ENCODE peak calls at places on chromosomes 7 and 10, in five cellular contexts. F is smooth muscle cell of the brain vasculature; B is foreskin fibroblast; K is fibroblast of mammary gland; E is stimulated activated CD4-positive, alpha-beta T cell treated with anti-CD3 and anti-CD28 coated beads, Interleukin-1b, Interleukin-23, amount 100 ng/mL, for 1 hour. P is an unnamed sample.

GRCh38 chr7:46243406-46243805 is 322.3 kb upstream of the IGFBP3 start:
- DNase-seq in F (no peak), K (no peak), B (no peak), E (no peak), P (no peak)

GRCh38 chr10:7102557-7103349 is 308.1 kb downstream of the SFMBT2 start:
- DNase-seq in F (no peak), E (no peak), K (no peak), B (no peak), P (no peak)

GRCh38 chr7:30468041-30468440 is 10.5 kb downstream of the NOD1 start:
- DNase-seq in E (no peak), K (no peak), B (no peak), F (no peak), P (no peak)

GRCh38 chr10:103499881-103500280 is 6.4 kb downstream of the NEURL1 start:
- DNase-seq in E (no peak), K (no peak), F (no peak), B (no peak), P (no peak)

GRCh38 chr7:27157717-27158431 is 1.4 kb upstream of the HOXA7 start:
- DNase-seq in B (no peak), K (no peak), E (no peak), F (no peak), P (no peak)

GRCh38 chr10:62610649-62611229 is 193.8 kb upstream of the ADO start:
- DNase-seq in E (peak), B (peak), F (no peak), K (peak), P (no peak)

GRCh38 chr10:43093423-43094090 is 16.7 kb downstream of the RET start:
- DNase-seq in F (no peak), E (no peak), B (peak), K (no peak), P (no peak)

GRCh38 chr7:18558910-18559309 is 63.4 kb downstream of the HDAC9 start:
- DNase-seq in B (no peak), F (no peak), K (no peak), E (no peak), P (no peak)

GRCh38 chr10:84543948-84544347 is 215.6 kb downstream of the CCSER2 start:
- DNase-seq in K (peak), B (peak), F (no peak), E (no peak), P (no peak)

GRCh38 chr10:119637631-119638030 is 13.5 kb upstream of the BAG3 start:
- DNase-seq in F (no peak), K (no peak), B (no peak), E (no peak), P (no peak)

GRCh38 chr10:3972460-3973366 is 187.7 kb upstream of the KLF6 start:
- DNase-seq in F (no peak), K (no peak), E (no peak), B (peak), P (no peak)

GRCh38 chr10:77909755-77910375 is 16.7 kb downstream of the DLG5 start:
- DNase-seq in E (no peak), B (peak), F (no peak), K (peak), P (no peak)